ENCODE peak calls at places on chromosomes 4 and X, in five cellular contexts. W, B, V, I and Y are unnamed samples. For H3K36me3, the result is how much of the 10 kb centered on the place peaks cover.

GRCh38 chr4:40874331-40874730 is 124.6 kb downstream of the NSUN7 start:
- DNase-seq in V (peak), I (no peak), B (no peak), W (no peak), Y (no peak)

GRCh38 chr4:140090215-140090731 is 63.7 kb downstream of the MAML3 start:
- DNase-seq in B (no peak), I (no peak), V (no peak), W (peak), Y (no peak)

GRCh38 chr4:123244233-123244632 is 152.4 kb upstream of the SPRY1 start:
- DNase-seq in W (no peak), V (no peak), I (peak), B (peak), Y (no peak)

GRCh38 chr4:24973471-24974251 is 57.1 kb downstream of the LGI2 start:
- DNase-seq in I (peak), V (no peak), B (no peak), W (peak), Y (peak)

GRCh38 chrX:78532363-78532762 is 126.8 kb downstream of the RTL3 start:
- DNase-seq in B (no peak), W (no peak), I (no peak), V (no peak), Y (no peak)

GRCh38 chr4:51884606-51885005 is 41.7 kb downstream of the DCUN1D4 start:
- DNase-seq in B (peak), V (no peak), I (no peak), W (no peak), Y (no peak)

GRCh38 chr4:72112514-72113156 is 80.8 kb downstream of the NPFFR2 start:
- DNase-seq in I (no peak), B (no peak), V (no peak), W (peak), Y (no peak)

GRCh38 chr4:24774452-24774851 is 20.9 kb upstream of the SOD3 start:
- DNase-seq in V (no peak), B (no peak), I (no peak), W (no peak), Y (no peak)

GRCh38 chr4:109434007-109434792 is 585 bp downstream of the SEC24B start:
- DNase-seq in B (peak), I (peak), W (peak), V (peak), Y (no peak)

GRCh38 chr4:1209821-1210220 is 37.4 kb upstream of the SPON2 start:
- DNase-seq in I (peak), V (peak), W (no peak), B (no peak), Y (no peak)

GRCh38 chr4:7074423-7074822 is 6.6 kb upstream of the GRPEL1 start:
- DNase-seq in W (no peak), V (no peak), I (no peak), B (no peak), Y (no peak)

GRCh38 chrX:119753639-119754257 is 4.6 kb upstream of the SOWAHD start:
- DNase-seq in I (no peak), B (peak), W (peak), V (peak), Y (no peak)

GRCh38 chrX:17412692-17413091 is 37.7 kb downstream of the NHS start:
- DNase-seq in V (no peak), B (no peak), W (no peak), I (no peak), Y (no peak)

GRCh38 chrX:151920530-151920929 is 7.8 kb downstream of the MAGEA4 start:
- DNase-seq in V (no peak), I (no peak), W (no peak), B (no peak), Y (no peak)

GRCh38 chr4:151687021-151687640 is 73.7 kb downstream of the GATB start:
- DNase-seq in V (no peak), B (no peak), W (no peak), I (no peak), Y (no peak)

DNA sequence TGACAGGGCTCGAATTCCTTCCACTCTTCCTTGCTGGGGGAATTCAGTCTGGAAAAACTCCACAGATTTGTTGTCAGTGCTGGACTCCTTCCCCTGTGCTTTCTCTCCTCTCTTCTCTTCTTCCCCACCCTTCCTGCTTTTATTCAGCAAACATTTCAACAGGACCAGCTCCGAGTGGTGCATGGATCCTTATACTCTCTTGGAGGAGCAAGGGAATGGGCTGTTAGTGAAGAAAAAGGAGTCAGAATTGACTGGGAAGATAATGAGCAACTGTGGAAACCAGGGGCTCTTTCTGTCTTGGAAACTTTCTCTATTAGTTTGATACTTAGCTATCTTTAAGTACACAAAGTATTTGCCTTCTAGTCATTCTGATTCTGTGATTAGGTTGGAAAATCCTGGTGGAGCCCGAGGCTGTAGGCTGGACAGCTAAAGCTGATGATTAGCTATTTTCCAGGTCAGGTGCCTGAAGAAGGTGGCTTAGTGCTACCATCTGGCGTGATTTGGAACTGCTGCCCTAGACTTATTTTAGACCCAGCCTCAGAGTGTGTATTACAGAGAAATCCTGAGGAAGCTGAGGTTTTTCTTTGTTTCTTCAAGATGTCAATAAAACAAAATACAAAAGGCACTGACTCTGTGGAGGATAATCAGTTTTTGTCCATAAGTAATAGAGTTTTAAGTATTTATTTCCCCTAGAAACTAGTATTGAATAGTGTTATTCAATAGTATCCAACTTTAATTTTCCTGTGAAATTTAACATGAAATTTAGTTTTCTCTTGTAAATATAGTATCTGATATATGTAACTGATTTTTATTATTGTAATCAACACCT is 38.4 kb downstream of the NAP1L5 start:
- DNase-seq in V (peak), W (peak), I (no peak), B (peak), Y (no peak)
- H3K36me3 ChIP-seq in V (under half), W (under half), I (under half), B (under half), Y (under half)

GRCh38 chr4:16588170-16588569 is 310.3 kb downstream of the LDB2 start:
- DNase-seq in I (no peak), V (no peak), W (no peak), B (no peak), Y (no peak)
- TF ChIP-seq CTCF in I (no peak), V (no peak), W (no peak), B (no peak), Y (no peak)

GRCh38 chrX:12950851-12951589 is 23.9 kb upstream of the TMSB4X start:
- DNase-seq in I (no peak), B (peak), V (peak), W (peak), Y (no peak)
- H3K4me3 ChIP-seq in I (no peak), B (no peak), V (no peak), W (no peak), Y (no peak)

GRCh38 chr4:175678451-175678850 is 133.6 kb downstream of the GPM6A start:
- DNase-seq in B (no peak), V (no peak), W (no peak), I (no peak), Y (no peak)
- H3K36me3 ChIP-seq in B (under half), V (under half), W (under half), I (under half), Y (under half)

GRCh38 chrX:68498044-68498507 is 775 bp upstream of the YIPF6 start:
- DNase-seq in B (no peak), I (no peak), W (peak), V (no peak), Y (no peak)
- TF ChIP-seq CTCF in B (peak), I (no peak), W (no peak), V (peak), Y (no peak)

GRCh38 chr4:81052119-81053068 is 21.9 kb downstream of the BMP3 start:
- DNase-seq in B (peak), W (peak), V (peak), I (no peak), Y (no peak)
- H3K4me3 ChIP-seq in B (no peak), W (no peak), V (no peak), I (peak), Y (no peak)